ENCODE peak calls at places on chromosomes 4 and X, in six cellular contexts. U, W, B, K, A and T are unnamed samples.
A peak's percentile ranks its signal among the peaks of the same experiment; 100 is the strongest.

GRCh38 chrX:129738466-129739308 is at the start of gene XPNPEP2:
- DNase-seq in B (no peak), K (no peak), U (no peak), W (no peak), A (no peak), T (no peak)

GRCh38 chrX:1093112-1093511 is 119.3 kb downstream of the CRLF2 start:
- DNase-seq in U (no peak), W (no peak), B (peak; percentile 4), K (no peak), A (no peak), T (no peak)

GRCh38 chr4:142840516-142841123 is 5.5 kb downstream of the INPP4B start:
- DNase-seq in K (no peak), U (peak; percentile 45), A (no peak), W (no peak), B (no peak), T (peak; percentile 61)

GRCh38 chr4:31043382-31044062 is 323.4 kb downstream of the PCDH7 start:
- DNase-seq in U (no peak), K (no peak), W (no peak), B (no peak), A (no peak), T (no peak)

GRCh38 chr4:146273204-146273901 is 59.0 kb downstream of the REELD1 start:
- DNase-seq in U (no peak), A (no peak), B (no peak), K (no peak), W (no peak), T (no peak)

GRCh38 chrX:13164611-13165010 is 120.2 kb upstream of the FAM9C start:
- DNase-seq in W (no peak), B (no peak), U (no peak), A (no peak), K (no peak), T (no peak)

GRCh38 chrX:3526084-3526483 is 179.6 kb upstream of the MXRA5 start:
- DNase-seq in U (no peak), W (no peak), A (no peak), K (no peak), B (no peak), T (no peak)

GRCh38 chr4:6152879-6153705 is 47.3 kb downstream of the JAKMIP1 start:
- DNase-seq in B (no peak), U (no peak), W (no peak), A (no peak), K (no peak), T (no peak)

GRCh38 chr4:141132689-141133145 is 552 bp downstream of the RNF150 start:
- DNase-seq in W (peak; percentile 16), U (peak; percentile 33), A (no peak), B (no peak), K (no peak), T (no peak)

GRCh38 chr4:38802561-38803355 is 1.8 kb downstream of the TLR1 start:
- DNase-seq in K (no peak), A (no peak), W (no peak), B (no peak), U (no peak), T (no peak)

GRCh38 chrX:108485960-108486359 is 46.3 kb downstream of the COL4A5 start:
- DNase-seq in B (no peak), U (no peak), W (no peak), K (no peak), A (no peak), T (no peak)

GRCh38 chr4:57374866-57375595 is 264.8 kb upstream of the IGFBP7 start:
- DNase-seq in U (peak; percentile 10), W (no peak), A (no peak), B (no peak), K (no peak), T (no peak)

GRCh38 chr4:45350438-45350837 is 624.1 kb upstream of the GNPDA2 start:
- DNase-seq in U (peak; percentile 34), W (no peak), A (peak; percentile 30), B (no peak), K (no peak), T (no peak)

GRCh38 chrX:27893211-27893610 is 85.4 kb downstream of the MAGEB10 start:
- DNase-seq in B (no peak), A (no peak), U (no peak), K (no peak), W (no peak), T (no peak)

GRCh38 chrX:16125520-16126149 is 2.3 kb downstream of the GRPR start:
- DNase-seq in K (no peak), W (no peak), U (no peak), A (no peak), B (no peak), T (no peak)

GRCh38 chr4:1754336-1754735 is 33.0 kb downstream of the TACC3 start:
- DNase-seq in K (no peak), A (no peak), U (no peak), B (no peak), W (no peak), T (no peak)

GRCh38 chrX:86148024-86148511 is at the start of gene DACH2:
- DNase-seq in K (no peak), W (no peak), A (peak; percentile 75), B (no peak), U (peak; percentile 70), T (peak; percentile 51)

GRCh38 chrX:152824841-152825374 is 5.6 kb downstream of the CETN2 start:
- DNase-seq in K (no peak), B (no peak), W (peak; percentile 13), A (peak; percentile 25), U (peak; percentile 37), T (peak; percentile 66)

GRCh38 chr4:121693450-121693849 is 3.3 kb downstream of the ANXA5 start:
- DNase-seq in U (no peak), K (no peak), B (no peak), A (no peak), W (no peak), T (no peak)

GRCh38 chr4:112650332-112650731 is 13.4 kb downstream of the LARP7 start:
- DNase-seq in K (no peak), A (no peak), U (no peak), B (no peak), W (no peak), T (no peak)

GRCh38 chr4:121156822-121157769 is 7.0 kb downstream of the TNIP3 start:
- DNase-seq in B (no peak), W (no peak), K (no peak), A (no peak), U (peak; percentile 43), T (peak; percentile 16)

GRCh38 chr4:86841309-86841708 is 7.9 kb downstream of the SLC10A6 start:
- DNase-seq in U (no peak), K (no peak), B (no peak), A (peak; percentile 85), W (no peak), T (peak; percentile 99)

GRCh38 chrX:40539214-40540142 is 41.3 kb upstream of the ATP6AP2 start:
- DNase-seq in W (no peak), B (peak; percentile 35), A (peak; percentile 32), K (peak; percentile 23), U (peak; percentile 41), T (peak; percentile 61)

GRCh38 chrX:153065389-153065788 is 6.9 kb upstream of the PNMA6A start:
- DNase-seq in A (no peak), B (no peak), U (peak; percentile 1), W (peak; percentile 42), K (no peak), T (no peak)

GRCh38 chrX:113954297-113954696 is 629.6 kb upstream of the HTR2C start:
- DNase-seq in U (no peak), A (no peak), B (no peak), W (no peak), K (no peak), T (no peak)

GRCh38 chr4:139556735-139557505 is 901 bp upstream of the SETD7 start:
- DNase-seq in W (no peak), K (no peak), U (peak; percentile 65), A (peak; percentile 37), B (no peak), T (peak; percentile 31)

GRCh38 chrX:146863566-146863965 is 49.0 kb upstream of the CXorf51A start:
- DNase-seq in A (peak; percentile 0), B (no peak), W (no peak), K (no peak), U (no peak), T (no peak)

GRCh38 chr4:4377191-4377590 is 9.7 kb upstream of the NSG1 start:
- DNase-seq in K (no peak), A (no peak), W (no peak), U (no peak), B (no peak), T (no peak)

GRCh38 chr4:140346136-140346535 is 27.3 kb upstream of the SCOC start:
- DNase-seq in B (no peak), A (no peak), K (no peak), U (no peak), W (no peak), T (no peak)

GRCh38 chr4:18033111-18034085 is 11.8 kb upstream of the LCORL start:
- DNase-seq in W (no peak), K (no peak), A (no peak), U (no peak), B (no peak), T (peak; percentile 35)

GRCh38 chr4:104385713-104386112 is 109.0 kb downstream of the CXXC4 start:
- DNase-seq in B (no peak), W (no peak), A (no peak), K (no peak), U (no peak), T (no peak)

GRCh38 chr4:126130200-126130599 is 815.4 kb downstream of the FAT4 start:
- DNase-seq in B (no peak), A (no peak), U (no peak), W (no peak), K (no peak), T (no peak)

GRCh38 chr4:139922625-139923024 is 231.4 kb downstream of the MAML3 start:
- DNase-seq in U (peak; percentile 38), A (no peak), B (no peak), W (peak; percentile 8), K (no peak), T (peak; percentile 39)

GRCh38 chrX:72470593-72471310 is 101.9 kb downstream of the HDAC8 start:
- DNase-seq in B (no peak), U (no peak), A (no peak), K (no peak), W (no peak), T (no peak)

GRCh38 chr4:56930638-56931037 is 22.9 kb downstream of the REST start:
- DNase-seq in B (no peak), A (no peak), U (no peak), W (no peak), K (no peak), T (no peak)

GRCh38 chr4:13989496-13989895 is 362.0 kb upstream of the BOD1L1 start:
- DNase-seq in A (peak; percentile 46), U (no peak), B (no peak), K (no peak), W (no peak), T (no peak)

GRCh38 chr4:1164956-1165545 is 7.3 kb downstream of the SPON2 start:
- DNase-seq in W (no peak), A (no peak), U (no peak), K (no peak), B (no peak), T (no peak)

GRCh38 chrX:6614516-6614915 is 79.6 kb upstream of the VCX3A start:
- DNase-seq in W (no peak), B (no peak), U (no peak), K (no peak), A (no peak), T (no peak)

GRCh38 chr4:91322961-91323360 is 980.8 kb upstream of the GRID2 start:
- DNase-seq in U (no peak), W (no peak), B (no peak), A (no peak), K (no peak), T (no peak)